ENCODE peak calls at places on chromosomes 7 and 10, in nine cellular contexts. C is spleen, M is adrenal gland, W is heart left ventricle, E is HCT116, D is stomach, Z is body of pancreas, O is uterus, K is right lobe of liver. Q is an unnamed sample.

GRCh38 chr10:119803264-119803663 is 69.4 kb downstream of the MCMBP start:
- DNase-seq in E (no peak), O (no peak), M (no peak), Z (no peak), C (no peak), W (no peak), D (no peak), K (no peak), Q (no peak)

GRCh38 chr7:28062197-28062988 is 118.2 kb downstream of the JAZF1 start:
- DNase-seq in W (peak; percentile 74), K (peak; percentile 66), D (peak; percentile 68), C (peak; percentile 88), Z (peak; percentile 80), M (peak; percentile 79), O (peak; percentile 69), E (peak; percentile 27), Q (peak; percentile 82)

GRCh38 chr7:148478551-148478950 is 112.0 kb upstream of the C7orf33 start:
- DNase-seq in M (no peak), W (no peak), Z (no peak), E (no peak), O (no peak), D (no peak), K (no peak), C (no peak), Q (no peak)

GRCh38 chr7:81584667-81585066 is 185.2 kb downstream of the HGF start:
- DNase-seq in D (no peak), E (no peak), K (no peak), Z (no peak), C (no peak), O (no peak), M (no peak), W (no peak), Q (no peak)

GRCh38 chr7:159020987-159021386 is 123.7 kb downstream of the VIPR2 start:
- DNase-seq in C (no peak), W (peak; percentile 39), E (peak; percentile 70), K (no peak), M (no peak), O (no peak), D (no peak), Z (no peak), Q (no peak)

GRCh38 chr10:100345570-100346330 is 1.3 kb upstream of the SCD start:
- DNase-seq in W (no peak), C (no peak), Z (no peak), O (no peak), E (no peak), M (peak; percentile 46), K (peak; percentile 63), D (no peak), Q (peak; percentile 55)

GRCh38 chr10:121880842-121881423 is 46.9 kb downstream of the ATE1 start:
- DNase-seq in Z (no peak), E (no peak), C (no peak), K (no peak), D (no peak), O (no peak), M (no peak), W (no peak), Q (no peak)

GRCh38 chr10:14855453-14855852 is 17.3 kb downstream of the HSPA14 start:
- DNase-seq in C (no peak), D (no peak), O (no peak), Z (no peak), E (no peak), K (no peak), M (no peak), W (no peak), Q (no peak)

GRCh38 chr10:21524526-21525366 is 736 bp downstream of the SKIDA1 start:
- DNase-seq in K (no peak), W (no peak), E (no peak), O (no peak), C (no peak), D (no peak), M (no peak), Z (peak; percentile 44), Q (no peak)

GRCh38 chr10:113982745-113983144 is 60.9 kb upstream of the ADRB1 start:
- DNase-seq in O (no peak), Z (peak; percentile 68), W (no peak), K (no peak), C (no peak), D (peak; percentile 86), E (no peak), M (no peak), Q (no peak)

GRCh38 chr10:121609426-121610380 is 11.5 kb upstream of the FGFR2 start:
- DNase-seq in C (peak; percentile 42), M (no peak), O (no peak), Z (no peak), K (no peak), E (no peak), D (no peak), W (no peak), Q (no peak)

GRCh38 chr10:77943086-77943901 is 16.7 kb upstream of the DLG5 start:
- DNase-seq in E (peak; percentile 57), K (no peak), M (no peak), O (no peak), C (no peak), W (no peak), D (no peak), Z (peak; percentile 51), Q (no peak)

GRCh38 chr10:127971973-127972615 is 65.2 kb downstream of the PTPRE start:
- DNase-seq in Z (no peak), C (no peak), O (no peak), K (no peak), W (no peak), M (no peak), D (no peak), E (no peak), Q (no peak)

GRCh38 chr10:92747066-92747465 is 57.3 kb downstream of the HHEX start:
- DNase-seq in D (no peak), K (no peak), E (no peak), Z (no peak), C (no peak), W (no peak), O (no peak), M (no peak), Q (no peak)

GRCh38 chr10:11298116-11298515 is 280.4 kb downstream of the CELF2 start:
- DNase-seq in C (no peak), W (no peak), M (no peak), O (no peak), D (no peak), E (no peak), K (no peak), Z (no peak), Q (no peak)

GRCh38 chr10:57864789-57865676 is 402.7 kb downstream of the IPMK start:
- DNase-seq in D (no peak), O (no peak), E (no peak), M (no peak), W (no peak), K (peak; percentile 17), C (no peak), Z (peak; percentile 8), Q (no peak)

DNA sequence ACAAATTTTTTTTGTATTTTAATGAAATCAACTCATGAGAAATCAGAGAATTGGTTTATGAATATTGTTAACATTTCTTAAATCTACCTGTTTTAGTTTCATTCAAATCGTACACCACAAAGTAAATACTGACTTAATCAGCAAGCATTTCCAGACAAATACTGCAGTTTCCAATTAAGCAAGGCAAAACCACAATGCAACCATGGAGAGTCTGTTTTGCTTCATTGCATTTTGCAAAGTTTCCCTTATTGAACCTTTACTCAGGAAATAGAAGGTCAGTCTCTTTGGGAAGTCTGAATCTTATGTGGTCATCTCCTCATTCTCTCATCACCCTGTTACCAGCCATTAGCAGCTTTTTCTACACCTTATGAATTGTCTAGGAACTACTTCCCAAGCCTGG is 400.5 kb downstream of the IPMK start:
- DNase-seq in C (no peak), O (no peak), Z (no peak), D (no peak), E (no peak), W (no peak), M (no peak), K (no peak), Q (no peak)
- TF ChIP-seq CTCF in C (no peak), O (no peak), Z (no peak), D (no peak), E (no peak), W (no peak), M (no peak), K (no peak), Q (no peak)

DNA sequence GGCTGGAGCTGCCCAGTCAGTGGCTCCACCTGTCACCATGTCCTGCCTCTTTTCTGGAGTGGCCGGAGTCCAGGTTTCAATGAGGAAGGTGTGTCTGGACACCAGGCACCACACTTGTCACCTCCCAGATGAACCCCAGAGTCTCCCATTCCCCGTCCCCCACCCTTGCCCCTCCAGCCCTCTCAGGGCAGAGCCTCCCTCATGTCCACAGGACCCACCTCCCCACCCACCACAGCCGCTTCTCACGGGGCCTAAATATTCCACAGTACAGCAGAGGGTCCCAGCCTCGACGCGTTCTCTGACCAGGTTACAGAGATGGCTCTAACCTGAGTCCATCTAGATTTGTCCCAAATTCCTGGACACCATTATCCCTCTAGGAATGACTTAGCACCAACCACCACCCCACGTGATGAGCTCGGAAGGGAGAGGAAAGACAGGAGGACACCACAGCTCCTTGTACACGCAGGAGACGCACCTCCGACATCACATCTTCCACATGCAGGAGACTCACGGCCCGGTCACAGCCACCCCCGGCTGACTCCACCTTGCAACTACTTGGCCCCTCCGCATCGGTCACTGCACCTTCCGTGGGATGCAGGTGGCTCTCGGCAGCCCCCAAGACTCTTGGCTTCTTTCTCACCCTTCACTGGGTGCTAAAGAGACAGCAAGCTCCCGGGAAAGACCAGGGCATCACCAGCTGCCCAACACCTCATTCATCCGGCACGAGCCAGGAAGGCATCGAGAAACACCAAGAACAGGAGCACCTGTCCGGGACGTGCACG is 560.2 kb downstream of the DNAJB6 start:
- DNase-seq in K (no peak), E (no peak), W (no peak), O (no peak), C (no peak), Z (no peak), M (no peak), D (no peak), Q (peak; percentile 7)
- H3K27me3 ChIP-seq in K (no peaks in the 10 kb centered on the region), E (peaks cover 7% of the 10 kb centered on the region), W (peaks cover 9% of the 10 kb centered on the region), O (no peaks in the 10 kb centered on the region), C (peaks cover 7% of the 10 kb centered on the region), Z (no peaks in the 10 kb centered on the region), M (no peaks in the 10 kb centered on the region), D (no peaks in the 10 kb centered on the region), Q (no peaks in the 10 kb centered on the region)

GRCh38 chr7:514651-515598 is 4.7 kb downstream of the PDGFA start:
- DNase-seq in O (peak; percentile 36), C (no peak), K (no peak), W (no peak), Z (peak; percentile 78), M (no peak), E (no peak), D (peak; percentile 77), Q (no peak)
- TF ChIP-seq POLR2A in O (no peak), C (no peak), K (no peak), W (no peak), Z (no peak), M (no peak), E (no peak), D (no peak), Q (no peak)

GRCh38 chr10:86377797-86378146 is 11.2 kb upstream of the GRID1 start:
- DNase-seq in Z (no peak), K (no peak), C (peak; percentile 43), E (no peak), W (no peak), M (no peak), D (no peak), O (no peak), Q (no peak)
- TF ChIP-seq CTCF in Z (no peak), K (no peak), C (no peak), E (no peak), W (no peak), M (no peak), D (no peak), O (no peak), Q (no peak)

Q was measured in ovary.